ENCODE peak calls at places on chromosomes 2 and 18, in eight cellular contexts. One of them, this sample, is unnamed.

GRCh38 chr2:218028189-218028495 is 25.3 kb upstream of the TNS1 start:
- DNase-seq in stromal cell of bone marrow: no peak
- DNase-seq in NCI-H748 treated with DMSO at 0.1 percent for 48 hours: no peak
- DNase-seq in T follicular helper cell: no peak
- DNase-seq in activated naive CD4-positive, alpha-beta T cell: no peak
- DNase-seq in cerebellum: no peak
- DNase-seq in effector CD4-positive, alpha-beta T cell: no peak
- DNase-seq in iris pigment epithelial cell: no peak
- DNase-seq in this sample: no peak

GRCh38 chr2:148719941-148720436 is 75.4 kb downstream of the EPC2 start:
- DNase-seq in effector CD4-positive, alpha-beta T cell: no peak
- DNase-seq in NCI-H748 treated with DMSO at 0.1 percent for 48 hours: no peak
- DNase-seq in stromal cell of bone marrow: no peak
- DNase-seq in cerebellum: no peak
- DNase-seq in T follicular helper cell: no peak
- DNase-seq in activated naive CD4-positive, alpha-beta T cell: no peak
- DNase-seq in iris pigment epithelial cell: no peak
- DNase-seq in this sample: no peak

GRCh38 chr2:235966396-235966795 is 201.8 kb downstream of the GBX2 start:
- DNase-seq in effector CD4-positive, alpha-beta T cell: no peak
- DNase-seq in activated naive CD4-positive, alpha-beta T cell: no peak
- DNase-seq in NCI-H748 treated with DMSO at 0.1 percent for 48 hours: no peak
- DNase-seq in iris pigment epithelial cell: no peak
- DNase-seq in T follicular helper cell: no peak
- DNase-seq in cerebellum: no peak
- DNase-seq in stromal cell of bone marrow: no peak
- DNase-seq in this sample: no peak

GRCh38 chr18:56284319-56284718 is 354.1 kb downstream of the TXNL1 start:
- DNase-seq in iris pigment epithelial cell: no peak
- DNase-seq in cerebellum: no peak
- DNase-seq in T follicular helper cell: no peak
- DNase-seq in effector CD4-positive, alpha-beta T cell: no peak
- DNase-seq in activated naive CD4-positive, alpha-beta T cell: no peak
- DNase-seq in NCI-H748 treated with DMSO at 0.1 percent for 48 hours: no peak
- DNase-seq in stromal cell of bone marrow: no peak
- DNase-seq in this sample: no peak

GRCh38 chr18:63262369-63263335 is 56.9 kb downstream of the BCL2 start:
- DNase-seq in cerebellum: no peak
- DNase-seq in T follicular helper cell: no peak
- DNase-seq in iris pigment epithelial cell: no peak
- DNase-seq in effector CD4-positive, alpha-beta T cell: no peak
- DNase-seq in stromal cell of bone marrow: no peak
- DNase-seq in activated naive CD4-positive, alpha-beta T cell: no peak
- DNase-seq in NCI-H748 treated with DMSO at 0.1 percent for 48 hours: no peak
- DNase-seq in this sample: no peak

GRCh38 chr2:63598971-63599370 is 10.2 kb downstream of the MDH1 start:
- DNase-seq in stromal cell of bone marrow: no peak
- DNase-seq in cerebellum: no peak
- DNase-seq in activated naive CD4-positive, alpha-beta T cell: no peak
- DNase-seq in effector CD4-positive, alpha-beta T cell: no peak
- DNase-seq in iris pigment epithelial cell: no peak
- DNase-seq in NCI-H748 treated with DMSO at 0.1 percent for 48 hours: no peak
- DNase-seq in T follicular helper cell: no peak
- DNase-seq in this sample: no peak

GRCh38 chr2:162050513-162050961 is 23.5 kb downstream of the DPP4 start:
- DNase-seq in cerebellum: no peak
- DNase-seq in NCI-H748 treated with DMSO at 0.1 percent for 48 hours: no peak
- DNase-seq in T follicular helper cell: no peak
- DNase-seq in effector CD4-positive, alpha-beta T cell: no peak
- DNase-seq in activated naive CD4-positive, alpha-beta T cell: no peak
- DNase-seq in iris pigment epithelial cell: no peak
- DNase-seq in stromal cell of bone marrow: no peak
- DNase-seq in this sample: no peak

GRCh38 chr2:63840081-63840784 is 1.5 kb upstream of the UGP2 start:
- DNase-seq in NCI-H748 treated with DMSO at 0.1 percent for 48 hours: no peak
- DNase-seq in T follicular helper cell: peak; percentile 12
- DNase-seq in activated naive CD4-positive, alpha-beta T cell: no peak
- DNase-seq in iris pigment epithelial cell: no peak
- DNase-seq in stromal cell of bone marrow: no peak
- DNase-seq in cerebellum: no peak
- DNase-seq in effector CD4-positive, alpha-beta T cell: no peak
- DNase-seq in this sample: no peak

GRCh38 chr2:19682493-19682892 is 219.3 kb downstream of the TTC32 start:
- DNase-seq in NCI-H748 treated with DMSO at 0.1 percent for 48 hours: no peak
- DNase-seq in iris pigment epithelial cell: peak; percentile 23
- DNase-seq in cerebellum: no peak
- DNase-seq in T follicular helper cell: no peak
- DNase-seq in stromal cell of bone marrow: peak; percentile 25
- DNase-seq in activated naive CD4-positive, alpha-beta T cell: no peak
- DNase-seq in effector CD4-positive, alpha-beta T cell: no peak
- DNase-seq in this sample: no peak

GRCh38 chr2:101113441-101114267 is 37.5 kb downstream of the TBC1D8 start:
- DNase-seq in NCI-H748 treated with DMSO at 0.1 percent for 48 hours: peak; percentile 78
- DNase-seq in stromal cell of bone marrow: peak; percentile 75
- DNase-seq in iris pigment epithelial cell: peak; percentile 54
- DNase-seq in activated naive CD4-positive, alpha-beta T cell: no peak
- DNase-seq in cerebellum: no peak
- DNase-seq in T follicular helper cell: no peak
- DNase-seq in effector CD4-positive, alpha-beta T cell: no peak
- DNase-seq in this sample: no peak

GRCh38 chr2:181411105-181411849 is 45.9 kb upstream of the ITGA4 start:
- DNase-seq in stromal cell of bone marrow: no peak
- DNase-seq in activated naive CD4-positive, alpha-beta T cell: no peak
- DNase-seq in iris pigment epithelial cell: peak; percentile 40
- DNase-seq in NCI-H748 treated with DMSO at 0.1 percent for 48 hours: no peak
- DNase-seq in effector CD4-positive, alpha-beta T cell: no peak
- DNase-seq in T follicular helper cell: no peak
- DNase-seq in cerebellum: no peak
- DNase-seq in this sample: no peak

GRCh38 chr2:129467941-129468340 is 511.5 kb upstream of the RAB6C start:
- DNase-seq in stromal cell of bone marrow: no peak
- DNase-seq in effector CD4-positive, alpha-beta T cell: no peak
- DNase-seq in cerebellum: no peak
- DNase-seq in T follicular helper cell: no peak
- DNase-seq in iris pigment epithelial cell: no peak
- DNase-seq in activated naive CD4-positive, alpha-beta T cell: no peak
- DNase-seq in NCI-H748 treated with DMSO at 0.1 percent for 48 hours: no peak
- DNase-seq in this sample: no peak

GRCh38 chr2:107091163-107091864 is 205.3 kb upstream of the ST6GAL2 start:
- DNase-seq in T follicular helper cell: no peak
- DNase-seq in effector CD4-positive, alpha-beta T cell: no peak
- DNase-seq in cerebellum: no peak
- DNase-seq in NCI-H748 treated with DMSO at 0.1 percent for 48 hours: no peak
- DNase-seq in activated naive CD4-positive, alpha-beta T cell: no peak
- DNase-seq in iris pigment epithelial cell: peak; percentile 70
- DNase-seq in stromal cell of bone marrow: no peak
- DNase-seq in this sample: no peak

GRCh38 chr2:238097201-238097987 is 2.7 kb upstream of the ESPNL start:
- DNase-seq in T follicular helper cell: no peak
- DNase-seq in NCI-H748 treated with DMSO at 0.1 percent for 48 hours: no peak
- DNase-seq in iris pigment epithelial cell: no peak
- DNase-seq in stromal cell of bone marrow: no peak
- DNase-seq in effector CD4-positive, alpha-beta T cell: no peak
- DNase-seq in activated naive CD4-positive, alpha-beta T cell: no peak
- DNase-seq in cerebellum: no peak
- DNase-seq in this sample: no peak

GRCh38 chr2:157777425-157777824 is 98.7 kb downstream of the ACVR1 start:
- DNase-seq in T follicular helper cell: peak; percentile 28
- DNase-seq in NCI-H748 treated with DMSO at 0.1 percent for 48 hours: peak; percentile 31
- DNase-seq in activated naive CD4-positive, alpha-beta T cell: peak; percentile 10
- DNase-seq in iris pigment epithelial cell: peak; percentile 61
- DNase-seq in effector CD4-positive, alpha-beta T cell: peak; percentile 30
- DNase-seq in cerebellum: peak; percentile 41
- DNase-seq in stromal cell of bone marrow: no peak
- DNase-seq in this sample: no peak

GRCh38 chr2:3754280-3754679 is 50.9 kb downstream of the DCDC2C start:
- DNase-seq in cerebellum: no peak
- DNase-seq in effector CD4-positive, alpha-beta T cell: no peak
- DNase-seq in NCI-H748 treated with DMSO at 0.1 percent for 48 hours: no peak
- DNase-seq in stromal cell of bone marrow: no peak
- DNase-seq in iris pigment epithelial cell: no peak
- DNase-seq in activated naive CD4-positive, alpha-beta T cell: no peak
- DNase-seq in T follicular helper cell: no peak
- DNase-seq in this sample: no peak

GRCh38 chr2:43216629-43217028 is 9.8 kb downstream of the ZFP36L2 start:
- DNase-seq in iris pigment epithelial cell: no peak
- DNase-seq in cerebellum: no peak
- DNase-seq in stromal cell of bone marrow: no peak
- DNase-seq in activated naive CD4-positive, alpha-beta T cell: no peak
- DNase-seq in NCI-H748 treated with DMSO at 0.1 percent for 48 hours: no peak
- DNase-seq in T follicular helper cell: no peak
- DNase-seq in effector CD4-positive, alpha-beta T cell: no peak
- DNase-seq in this sample: no peak

GRCh38 chr2:207317358-207317984 is 151.7 kb upstream of the KLF7 start:
- DNase-seq in T follicular helper cell: no peak
- DNase-seq in effector CD4-positive, alpha-beta T cell: no peak
- DNase-seq in cerebellum: no peak
- DNase-seq in stromal cell of bone marrow: peak; percentile 58
- DNase-seq in activated naive CD4-positive, alpha-beta T cell: no peak
- DNase-seq in NCI-H748 treated with DMSO at 0.1 percent for 48 hours: no peak
- DNase-seq in iris pigment epithelial cell: peak; percentile 83
- DNase-seq in this sample: no peak

GRCh38 chr2:60818272-60818671 is 62.2 kb downstream of the PAPOLG start:
- DNase-seq in T follicular helper cell: no peak
- DNase-seq in effector CD4-positive, alpha-beta T cell: peak; percentile 23
- DNase-seq in activated naive CD4-positive, alpha-beta T cell: no peak
- DNase-seq in NCI-H748 treated with DMSO at 0.1 percent for 48 hours: no peak
- DNase-seq in cerebellum: no peak
- DNase-seq in stromal cell of bone marrow: no peak
- DNase-seq in iris pigment epithelial cell: peak; percentile 24
- DNase-seq in this sample: peak; percentile 30

GRCh38 chr2:3251974-3252373 is 125.6 kb downstream of the EIPR1 start:
- DNase-seq in cerebellum: no peak
- DNase-seq in effector CD4-positive, alpha-beta T cell: no peak
- DNase-seq in stromal cell of bone marrow: no peak
- DNase-seq in iris pigment epithelial cell: peak; percentile 27
- DNase-seq in NCI-H748 treated with DMSO at 0.1 percent for 48 hours: no peak
- DNase-seq in activated naive CD4-positive, alpha-beta T cell: no peak
- DNase-seq in T follicular helper cell: no peak
- DNase-seq in this sample: no peak

GRCh38 chr18:45793295-45793965 is 32.0 kb upstream of the SIGLEC15 start:
- DNase-seq in activated naive CD4-positive, alpha-beta T cell: no peak
- DNase-seq in cerebellum: no peak
- DNase-seq in effector CD4-positive, alpha-beta T cell: no peak
- DNase-seq in iris pigment epithelial cell: peak; percentile 92
- DNase-seq in T follicular helper cell: no peak
- DNase-seq in stromal cell of bone marrow: peak; percentile 65
- DNase-seq in NCI-H748 treated with DMSO at 0.1 percent for 48 hours: no peak
- DNase-seq in this sample: no peak

GRCh38 chr2:144389930-144390311 is 130.0 kb downstream of the ZEB2 start:
- DNase-seq in activated naive CD4-positive, alpha-beta T cell: no peak
- DNase-seq in NCI-H748 treated with DMSO at 0.1 percent for 48 hours: no peak
- DNase-seq in cerebellum: no peak
- DNase-seq in effector CD4-positive, alpha-beta T cell: no peak
- DNase-seq in T follicular helper cell: no peak
- DNase-seq in stromal cell of bone marrow: no peak
- DNase-seq in iris pigment epithelial cell: no peak
- DNase-seq in this sample: no peak

GRCh38 chr2:70541481-70542020 is 12.1 kb downstream of the TGFA start:
- DNase-seq in T follicular helper cell: no peak
- DNase-seq in cerebellum: peak; percentile 52
- DNase-seq in NCI-H748 treated with DMSO at 0.1 percent for 48 hours: no peak
- DNase-seq in activated naive CD4-positive, alpha-beta T cell: no peak
- DNase-seq in stromal cell of bone marrow: no peak
- DNase-seq in effector CD4-positive, alpha-beta T cell: no peak
- DNase-seq in iris pigment epithelial cell: no peak
- DNase-seq in this sample: no peak

GRCh38 chr2:163465440-163465839 is 270.4 kb downstream of the FIGN start:
- DNase-seq in T follicular helper cell: no peak
- DNase-seq in NCI-H748 treated with DMSO at 0.1 percent for 48 hours: peak; percentile 76
- DNase-seq in iris pigment epithelial cell: no peak
- DNase-seq in cerebellum: peak; percentile 1
- DNase-seq in activated naive CD4-positive, alpha-beta T cell: no peak
- DNase-seq in stromal cell of bone marrow: no peak
- DNase-seq in effector CD4-positive, alpha-beta T cell: no peak
- DNase-seq in this sample: no peak

GRCh38 chr2:100260712-100261620 is 61.3 kb downstream of the LONRF2 start:
- DNase-seq in iris pigment epithelial cell: peak; percentile 71
- DNase-seq in effector CD4-positive, alpha-beta T cell: no peak
- DNase-seq in stromal cell of bone marrow: peak; percentile 59
- DNase-seq in T follicular helper cell: no peak
- DNase-seq in cerebellum: peak; percentile 91
- DNase-seq in NCI-H748 treated with DMSO at 0.1 percent for 48 hours: peak; percentile 1
- DNase-seq in activated naive CD4-positive, alpha-beta T cell: no peak
- DNase-seq in this sample: no peak

GRCh38 chr2:842151-842792 is 108.4 kb upstream of the SNTG2 start:
- DNase-seq in effector CD4-positive, alpha-beta T cell: no peak
- DNase-seq in cerebellum: peak; percentile 24
- DNase-seq in iris pigment epithelial cell: no peak
- DNase-seq in stromal cell of bone marrow: no peak
- DNase-seq in NCI-H748 treated with DMSO at 0.1 percent for 48 hours: no peak
- DNase-seq in activated naive CD4-positive, alpha-beta T cell: no peak
- DNase-seq in T follicular helper cell: no peak
- DNase-seq in this sample: no peak

GRCh38 chr2:3179208-3179607 is 198.4 kb downstream of the EIPR1 start:
- DNase-seq in effector CD4-positive, alpha-beta T cell: no peak
- DNase-seq in NCI-H748 treated with DMSO at 0.1 percent for 48 hours: no peak
- DNase-seq in cerebellum: no peak
- DNase-seq in T follicular helper cell: no peak
- DNase-seq in stromal cell of bone marrow: no peak
- DNase-seq in iris pigment epithelial cell: no peak
- DNase-seq in activated naive CD4-positive, alpha-beta T cell: no peak
- DNase-seq in this sample: no peak

GRCh38 chr2:176643711-176644110 is 374.5 kb downstream of the MTX2 start:
- DNase-seq in effector CD4-positive, alpha-beta T cell: no peak
- DNase-seq in stromal cell of bone marrow: no peak
- DNase-seq in cerebellum: no peak
- DNase-seq in iris pigment epithelial cell: peak; percentile 49
- DNase-seq in NCI-H748 treated with DMSO at 0.1 percent for 48 hours: peak; percentile 87
- DNase-seq in activated naive CD4-positive, alpha-beta T cell: no peak
- DNase-seq in T follicular helper cell: no peak
- DNase-seq in this sample: no peak

GRCh38 chr2:26457695-26458364 is 20.1 kb downstream of the OTOF start:
- DNase-seq in T follicular helper cell: no peak
- DNase-seq in iris pigment epithelial cell: no peak
- DNase-seq in NCI-H748 treated with DMSO at 0.1 percent for 48 hours: no peak
- DNase-seq in activated naive CD4-positive, alpha-beta T cell: no peak
- DNase-seq in stromal cell of bone marrow: no peak
- DNase-seq in cerebellum: no peak
- DNase-seq in effector CD4-positive, alpha-beta T cell: no peak
- DNase-seq in this sample: no peak

GRCh38 chr2:172101707-172102158 is 967 bp downstream of the DLX2 start:
- DNase-seq in activated naive CD4-positive, alpha-beta T cell: no peak
- DNase-seq in cerebellum: no peak
- DNase-seq in NCI-H748 treated with DMSO at 0.1 percent for 48 hours: peak; percentile 66
- DNase-seq in iris pigment epithelial cell: no peak
- DNase-seq in T follicular helper cell: no peak
- DNase-seq in effector CD4-positive, alpha-beta T cell: no peak
- DNase-seq in stromal cell of bone marrow: no peak
- DNase-seq in this sample: no peak

GRCh38 chr2:29005331-29005730 is 24.2 kb downstream of the TOGARAM2 start:
- DNase-seq in activated naive CD4-positive, alpha-beta T cell: no peak
- DNase-seq in cerebellum: no peak
- DNase-seq in stromal cell of bone marrow: no peak
- DNase-seq in effector CD4-positive, alpha-beta T cell: no peak
- DNase-seq in iris pigment epithelial cell: no peak
- DNase-seq in T follicular helper cell: no peak
- DNase-seq in NCI-H748 treated with DMSO at 0.1 percent for 48 hours: no peak
- DNase-seq in this sample: no peak

GRCh38 chr18:61388010-61388409 is 54.8 kb downstream of the CDH20 start:
- DNase-seq in stromal cell of bone marrow: peak; percentile 13
- DNase-seq in T follicular helper cell: no peak
- DNase-seq in cerebellum: no peak
- DNase-seq in iris pigment epithelial cell: peak; percentile 81
- DNase-seq in effector CD4-positive, alpha-beta T cell: no peak
- DNase-seq in NCI-H748 treated with DMSO at 0.1 percent for 48 hours: no peak
- DNase-seq in activated naive CD4-positive, alpha-beta T cell: no peak
- DNase-seq in this sample: no peak

GRCh38 chr18:74419761-74420160 is 37.3 kb downstream of the DIPK1C start:
- DNase-seq in iris pigment epithelial cell: no peak
- DNase-seq in T follicular helper cell: no peak
- DNase-seq in activated naive CD4-positive, alpha-beta T cell: no peak
- DNase-seq in effector CD4-positive, alpha-beta T cell: no peak
- DNase-seq in NCI-H748 treated with DMSO at 0.1 percent for 48 hours: no peak
- DNase-seq in cerebellum: no peak
- DNase-seq in stromal cell of bone marrow: no peak
- DNase-seq in this sample: no peak

GRCh38 chr18:902179-902718 is 2.4 kb upstream of the ADCYAP1 start:
- DNase-seq in cerebellum: peak; percentile 32
- DNase-seq in effector CD4-positive, alpha-beta T cell: no peak
- DNase-seq in iris pigment epithelial cell: no peak
- DNase-seq in stromal cell of bone marrow: no peak
- DNase-seq in T follicular helper cell: no peak
- DNase-seq in NCI-H748 treated with DMSO at 0.1 percent for 48 hours: peak; percentile 73
- DNase-seq in activated naive CD4-positive, alpha-beta T cell: no peak
- DNase-seq in this sample: no peak

This sample was measured in activated T-helper 1 cell treated with anti-CD3 and anti-CD28 coated beads, Interleukin-2, amount 50 U/mL, for 16 hours.